ENCODE peak calls at places on chromosomes 7 and 10, in four cellular contexts. T, J, Q and B are unnamed samples. For H3K27me3, the result is how much of the 10 kb centered on the place peaks cover.

GRCh38 chr10:71070741-71071140 is 141.6 kb upstream of the UNC5B start:
- DNase-seq in T (no peak), J (no peak), Q (no peak), B (no peak)

GRCh38 chr7:142158741-142159496 is 47.4 kb downstream of the MGAM2 start:
- DNase-seq in T (no peak), J (no peak), Q (no peak), B (no peak)

GRCh38 chr7:37491919-37492694 is 43.4 kb upstream of the ELMO1 start:
- DNase-seq in T (no peak), J (no peak), Q (no peak), B (no peak)

GRCh38 chr7:80583901-80584300 is 54.5 kb upstream of the CD36 start:
- DNase-seq in T (no peak), J (no peak), Q (no peak), B (no peak)

GRCh38 chr10:5546891-5547683 is 22.3 kb downstream of the CALML3 start:
- DNase-seq in T (peak), J (no peak), Q (no peak), B (no peak)

GRCh38 chr7:17661982-17662585 is 278.2 kb downstream of the SNX13 start:
- DNase-seq in T (peak), J (no peak), Q (no peak), B (no peak)

GRCh38 chr10:29535012-29535777 is 99.6 kb downstream of the SVIL start:
- DNase-seq in T (peak), J (peak), Q (peak), B (no peak)

GRCh38 chr10:13272164-13272571 is 27.7 kb downstream of the PHYH start:
- DNase-seq in T (peak), J (peak), Q (no peak), B (peak)

DNA sequence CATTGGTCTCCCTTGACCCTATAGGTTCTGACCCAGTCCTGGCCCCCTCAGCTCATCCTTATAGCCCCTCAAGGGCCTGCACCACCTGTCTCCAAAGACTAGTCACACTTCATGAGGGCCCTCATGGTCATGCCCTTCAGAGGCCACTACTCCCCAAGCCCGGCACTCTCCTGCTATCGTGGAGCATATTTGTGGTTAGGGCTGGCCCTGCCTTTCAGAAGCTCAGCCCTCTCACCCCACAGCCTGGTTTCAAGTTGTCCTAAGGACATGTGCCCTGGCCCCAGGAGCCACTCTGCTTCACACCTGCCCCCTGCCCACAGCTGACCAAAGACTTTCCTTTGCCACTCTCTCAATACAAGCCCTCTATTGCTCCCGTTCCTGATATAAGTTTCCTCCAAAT is 60.3 kb upstream of the LBX1 start:
- DNase-seq in T (no peak), J (no peak), Q (no peak), B (no peak)
- H3K27me3 ChIP-seq in T (under half), J (under half), Q (under half), B (half or more)

GRCh38 chr7:665751-666453 is 60.6 kb upstream of the DNAAF5 start:
- DNase-seq in T (no peak), J (no peak), Q (no peak), B (no peak)
- TF ChIP-seq CTCF in T (peak), J (peak), Q (no peak), B (peak)

GRCh38 chr7:31651234-31651633 is 35.8 kb upstream of the PPP1R17 start:
- DNase-seq in T (no peak), J (no peak), Q (no peak), B (no peak)
- H3K27me3 ChIP-seq in T (under half), J (under half), Q (under half), B (under half)

DNA sequence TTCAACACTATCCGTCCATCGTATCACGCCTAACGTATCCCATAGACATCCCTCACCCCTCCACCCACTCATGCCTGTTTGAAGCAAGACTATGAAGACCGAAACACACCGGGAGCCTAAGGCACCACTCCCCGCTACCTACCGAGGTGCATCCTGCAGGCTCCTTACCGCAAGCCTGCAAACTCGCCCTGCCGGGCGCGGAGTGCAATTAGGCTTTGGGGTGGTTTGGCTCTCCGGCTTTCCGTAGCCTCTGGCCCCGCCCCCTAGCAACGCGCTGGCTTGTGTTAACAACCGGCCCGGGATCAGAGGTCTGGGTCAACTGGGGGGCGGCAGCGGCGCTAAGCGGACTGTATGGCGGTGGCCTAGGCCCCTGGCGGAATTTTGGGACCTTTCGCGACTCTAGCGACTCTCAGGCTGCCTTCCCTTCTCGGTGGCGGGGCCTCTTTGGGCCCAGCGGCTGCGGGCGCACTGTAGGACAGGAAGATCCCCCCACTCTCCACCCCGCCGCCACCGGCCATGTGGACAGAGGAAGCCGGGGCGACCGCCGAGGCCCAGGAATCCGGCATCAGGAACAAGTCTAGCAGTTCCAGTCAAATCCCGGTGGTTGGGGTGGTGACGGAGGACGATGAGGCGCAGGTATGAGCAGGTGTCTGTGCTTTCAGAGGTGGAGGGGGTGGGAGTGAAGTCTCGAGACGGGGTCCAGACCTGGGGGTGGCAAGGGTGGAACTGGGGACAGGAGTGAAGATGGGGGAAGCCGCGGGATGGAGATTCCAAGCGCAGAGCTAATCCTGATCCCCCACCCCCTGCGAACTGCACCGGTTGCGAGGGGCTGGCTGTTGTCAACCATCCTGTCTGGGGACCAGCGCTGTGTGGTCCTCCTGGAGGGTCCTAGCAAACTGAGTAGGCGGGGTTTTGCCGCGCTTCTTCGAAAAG is at the start of gene CFAP69:
- DNase-seq in T (peak), J (peak), Q (peak), B (peak)
- TF ChIP-seq CTCF in T (peak), J (peak), Q (no peak), B (no peak)

GRCh38 chr7:36159618-36160017 is 6.6 kb downstream of the EEPD1 start:
- DNase-seq in T (no peak), J (no peak), Q (no peak), B (no peak)

GRCh38 chr7:36160313-36160712 is 7.3 kb downstream of the EEPD1 start:
- DNase-seq in T (no peak), J (no peak), Q (no peak), B (no peak)

GRCh38 chr7:36157506-36158320 is 4.7 kb downstream of the EEPD1 start:
- DNase-seq in T (no peak), J (no peak), Q (peak), B (no peak)

GRCh38 chr7:36155811-36156361 is 2.8 kb downstream of the EEPD1 start:
- DNase-seq in T (peak), J (peak), Q (no peak), B (peak)

DNA sequence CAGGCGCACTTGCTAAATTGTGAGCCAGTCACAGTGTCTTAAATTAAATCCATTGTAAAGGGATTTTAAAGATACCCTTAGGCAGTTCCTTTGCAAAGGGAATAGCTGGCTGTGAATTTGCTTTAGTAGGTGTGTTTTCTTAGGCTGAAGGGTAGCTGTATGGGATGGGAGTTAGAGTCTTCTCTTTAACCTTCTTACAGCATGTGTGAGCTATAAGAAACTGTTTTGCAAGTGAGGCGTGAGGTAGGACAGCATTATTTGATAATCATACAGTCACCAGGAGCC is 5.2 kb downstream of the EEPD1 start:
- DNase-seq in T (no peak), J (no peak), Q (no peak), B (no peak)
- H3K27me3 ChIP-seq in T (under half), J (under half), Q (under half), B (under half)

DNA sequence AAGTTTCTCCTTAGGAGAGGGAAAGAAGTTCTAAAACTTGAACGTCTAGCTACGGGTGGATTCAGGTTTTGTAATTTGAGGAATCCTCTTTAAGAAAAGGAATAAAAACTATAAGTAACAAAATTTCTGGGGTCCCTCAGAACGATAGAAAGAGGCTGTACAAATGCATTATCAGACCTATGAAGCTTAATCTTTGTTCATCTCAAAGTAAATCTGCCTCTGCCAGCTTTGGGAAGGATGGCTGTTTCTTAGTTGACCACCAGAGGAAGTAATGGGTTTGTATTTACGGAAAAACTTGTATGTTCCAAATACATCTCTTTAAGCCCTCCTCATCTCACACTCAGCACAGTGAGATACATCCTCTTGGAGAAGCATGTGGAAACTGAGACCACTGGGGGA is 864 bp downstream of the PSTK start:
- DNase-seq in T (peak), J (no peak), Q (peak), B (no peak)
- TF ChIP-seq CTCF in T (peak), J (no peak), Q (peak), B (no peak)

GRCh38 chr7:158563911-158564647 is 23.5 kb downstream of the PTPRN2 start:
- DNase-seq in T (no peak), J (no peak), Q (no peak), B (no peak)
- H3K27me3 ChIP-seq in T (under half), J (under half), Q (under half), B (under half)

GRCh38 chr7:129122751-129123516 is 21.6 kb upstream of the TSPAN33 start:
- DNase-seq in T (peak), J (no peak), Q (no peak), B (no peak)
- TF ChIP-seq CTCF in T (no peak), J (no peak), Q (no peak), B (no peak)